ENCODE peak calls at places on chromosome 1, in six cellular contexts. Y is AG08396; I is endodermal cell; W is activated T-cell treated with anti-CD3 and anti-CD28 coated beads, Interleukin-2, amount 50 U/mL, for 1 hour; N is brain microvascular endothelial cell; R is GM23338. Z is an unnamed sample.

GRCh38 chr1:91578320-91579109 is 77.9 kb downstream of the CDC7 start:
- DNase-seq in Y (no peak), I (no peak), W (no peak), N (no peak), R (no peak), Z (no peak)

GRCh38 chr1:61692155-61692783 is 32.7 kb downstream of the TM2D1 start:
- DNase-seq in Y (peak), I (no peak), W (no peak), N (peak), R (no peak), Z (peak)

GRCh38 chr1:3708696-3709246 is 43.5 kb upstream of the CCDC27 start:
- DNase-seq in Y (no peak), I (peak), W (no peak), N (no peak), R (peak), Z (no peak)

GRCh38 chr1:245687636-245688535 is 533.1 kb downstream of the KIF26B start:
- DNase-seq in Y (peak), I (peak), W (no peak), N (no peak), R (peak), Z (no peak)

GRCh38 chr1:83761084-83761760 is 237.7 kb downstream of the TTLL7 start:
- DNase-seq in Y (no peak), I (no peak), W (no peak), N (no peak), R (no peak), Z (no peak)

GRCh38 chr1:192702212-192702993 is 66.5 kb downstream of the RGS13 start:
- DNase-seq in Y (peak), I (no peak), W (no peak), N (peak), R (no peak), Z (peak)

GRCh38 chr1:185156321-185156853 is 366 bp downstream of the TRMT1L start:
- DNase-seq in Y (no peak), I (no peak), W (no peak), N (peak), R (peak), Z (no peak)

GRCh38 chr1:52140633-52141512 is 1.0 kb upstream of the ZFYVE9 start:
- DNase-seq in Y (no peak), I (no peak), W (no peak), N (no peak), R (no peak), Z (no peak)

GRCh38 chr1:24564695-24565094 is 8.8 kb downstream of the NCMAP start:
- DNase-seq in Y (no peak), I (no peak), W (no peak), N (no peak), R (no peak), Z (no peak)

GRCh38 chr1:229509576-229509975 is 1.4 kb upstream of the NUP133 start:
- DNase-seq in Y (peak), I (no peak), W (no peak), N (peak), R (no peak), Z (no peak)

GRCh38 chr1:201361652-201362504 is 15.6 kb downstream of the TNNT2 start:
- DNase-seq in Y (peak), I (peak), W (no peak), N (no peak), R (peak), Z (no peak)

GRCh38 chr1:118459871-118460270 is 274.8 kb upstream of the SPAG17 start:
- DNase-seq in Y (no peak), I (no peak), W (no peak), N (no peak), R (peak), Z (no peak)

GRCh38 chr1:243294723-243295121 is 38.9 kb downstream of the SDCCAG8 start:
- DNase-seq in Y (peak), I (no peak), W (no peak), N (no peak), R (no peak), Z (no peak)

GRCh38 chr1:14848203-14848602 is 249.7 kb downstream of the KAZN start:
- DNase-seq in Y (no peak), I (no peak), W (no peak), N (no peak), R (no peak), Z (no peak)

GRCh38 chr1:15736035-15736665 is at the start of gene SLC25A34:
- DNase-seq in Y (no peak), I (no peak), W (no peak), N (no peak), R (peak), Z (no peak)

GRCh38 chr1:51955797-51956527 is 34.5 kb downstream of the RAB3B start:
- DNase-seq in Y (no peak), I (no peak), W (no peak), N (no peak), R (peak), Z (no peak)

GRCh38 chr1:52676249-52676903 is 21.8 kb downstream of the COA7 start:
- DNase-seq in Y (no peak), I (no peak), W (no peak), N (no peak), R (no peak), Z (no peak)

GRCh38 chr1:91557039-91557690 is 56.5 kb downstream of the CDC7 start:
- DNase-seq in Y (no peak), I (no peak), W (no peak), N (no peak), R (no peak), Z (no peak)

GRCh38 chr1:67118191-67118590 is 16.6 kb downstream of the C1orf141 start:
- DNase-seq in Y (no peak), I (no peak), W (no peak), N (no peak), R (no peak), Z (no peak)

GRCh38 chr1:196660912-196661311 is 9.1 kb downstream of the CFH start:
- DNase-seq in Y (peak), I (no peak), W (no peak), N (no peak), R (peak), Z (no peak)

GRCh38 chr1:39835935-39836594 is 47.2 kb downstream of the TRIT1 start:
- DNase-seq in Y (no peak), I (no peak), W (no peak), N (no peak), R (no peak), Z (no peak)

GRCh38 chr1:8844421-8845063 is 27.1 kb upstream of the RERE start:
- DNase-seq in Y (no peak), I (peak), W (no peak), N (no peak), R (no peak), Z (no peak)

GRCh38 chr1:7044471-7044805 is 259.2 kb downstream of the CAMTA1 start:
- DNase-seq in Y (no peak), I (peak), W (no peak), N (no peak), R (peak), Z (no peak)

Z was measured in stromal cell of bone marrow.